ENCODE peak calls at places on chromosomes 7 and 10, in nine cellular contexts. One of them, this sample, is unnamed.

GRCh38 chr10:17101910-17102266 is 27.7 kb downstream of the CUBN start:
- DNase-seq in hepatocyte: no peak
- DNase-seq in CD8-positive, alpha-beta memory T cell: no peak
- DNase-seq in lung: no peak
- DNase-seq in psoas muscle: no peak
- DNase-seq in lower lobe of right lung: no peak
- DNase-seq in spleen: no peak
- DNase-seq in Peyer's patch: no peak
- DNase-seq in stomach: no peak
- DNase-seq in this sample: no peak

GRCh38 chr7:36747251-36747968 is 23.1 kb upstream of the AOAH start:
- DNase-seq in hepatocyte: peak; percentile 51
- DNase-seq in CD8-positive, alpha-beta memory T cell: no peak
- DNase-seq in lung: no peak
- DNase-seq in psoas muscle: no peak
- DNase-seq in lower lobe of right lung: no peak
- DNase-seq in spleen: no peak
- DNase-seq in Peyer's patch: no peak
- DNase-seq in stomach: no peak
- DNase-seq in this sample: no peak

GRCh38 chr7:88200793-88201192 is 19.0 kb downstream of the SRI start:
- DNase-seq in hepatocyte: no peak
- DNase-seq in CD8-positive, alpha-beta memory T cell: no peak
- DNase-seq in lung: no peak
- DNase-seq in psoas muscle: no peak
- DNase-seq in lower lobe of right lung: no peak
- DNase-seq in spleen: no peak
- DNase-seq in Peyer's patch: no peak
- DNase-seq in stomach: no peak
- DNase-seq in this sample: no peak

GRCh38 chr7:4097001-4097609 is 585.0 kb upstream of the FOXK1 start:
- DNase-seq in hepatocyte: no peak
- DNase-seq in CD8-positive, alpha-beta memory T cell: no peak
- DNase-seq in lung: no peak
- DNase-seq in psoas muscle: no peak
- DNase-seq in lower lobe of right lung: no peak
- DNase-seq in spleen: peak; percentile 77
- DNase-seq in Peyer's patch: no peak
- DNase-seq in stomach: no peak
- DNase-seq in this sample: no peak

GRCh38 chr10:27482984-27483956 is 20.8 kb upstream of the RAB18 start:
- DNase-seq in hepatocyte: peak; percentile 38
- DNase-seq in CD8-positive, alpha-beta memory T cell: no peak
- DNase-seq in lung: no peak
- DNase-seq in psoas muscle: no peak
- DNase-seq in lower lobe of right lung: no peak
- DNase-seq in spleen: no peak
- DNase-seq in Peyer's patch: no peak
- DNase-seq in stomach: no peak
- DNase-seq in this sample: no peak

GRCh38 chr7:144391823-144392255 is 11.7 kb downstream of the NOBOX start:
- DNase-seq in hepatocyte: peak; percentile 67
- DNase-seq in CD8-positive, alpha-beta memory T cell: no peak
- DNase-seq in lung: no peak
- DNase-seq in psoas muscle: no peak
- DNase-seq in lower lobe of right lung: no peak
- DNase-seq in spleen: no peak
- DNase-seq in Peyer's patch: no peak
- DNase-seq in stomach: no peak
- DNase-seq in this sample: peak; percentile 35

GRCh38 chr7:30921951-30922401 is 10.3 kb downstream of the AQP1 start:
- DNase-seq in hepatocyte: no peak
- DNase-seq in CD8-positive, alpha-beta memory T cell: peak; percentile 23
- DNase-seq in lung: no peak
- DNase-seq in psoas muscle: peak; percentile 41
- DNase-seq in lower lobe of right lung: peak; percentile 47
- DNase-seq in spleen: peak; percentile 71
- DNase-seq in Peyer's patch: peak; percentile 34
- DNase-seq in stomach: peak; percentile 23
- DNase-seq in this sample: no peak

GRCh38 chr7:80078159-80078731 is 56.4 kb upstream of the GNAI1 start:
- DNase-seq in hepatocyte: no peak
- DNase-seq in CD8-positive, alpha-beta memory T cell: no peak
- DNase-seq in lung: no peak
- DNase-seq in psoas muscle: no peak
- DNase-seq in lower lobe of right lung: no peak
- DNase-seq in spleen: no peak
- DNase-seq in Peyer's patch: no peak
- DNase-seq in stomach: no peak
- DNase-seq in this sample: no peak

GRCh38 chr10:34343764-34344163 is 471.3 kb downstream of the PARD3 start:
- DNase-seq in hepatocyte: no peak
- DNase-seq in CD8-positive, alpha-beta memory T cell: no peak
- DNase-seq in lung: no peak
- DNase-seq in psoas muscle: no peak
- DNase-seq in lower lobe of right lung: no peak
- DNase-seq in spleen: no peak
- DNase-seq in Peyer's patch: no peak
- DNase-seq in stomach: no peak
- DNase-seq in this sample: no peak

GRCh38 chr10:61759751-61760150 is 97.0 kb downstream of the CABCOCO1 start:
- DNase-seq in hepatocyte: no peak
- DNase-seq in CD8-positive, alpha-beta memory T cell: no peak
- DNase-seq in lung: no peak
- DNase-seq in psoas muscle: no peak
- DNase-seq in lower lobe of right lung: no peak
- DNase-seq in spleen: no peak
- DNase-seq in Peyer's patch: no peak
- DNase-seq in stomach: no peak
- DNase-seq in this sample: no peak

GRCh38 chr10:122116331-122116730 is 127.4 kb downstream of the TACC2 start:
- DNase-seq in hepatocyte: peak; percentile 55
- DNase-seq in CD8-positive, alpha-beta memory T cell: no peak
- DNase-seq in lung: no peak
- DNase-seq in psoas muscle: peak; percentile 68
- DNase-seq in lower lobe of right lung: no peak
- DNase-seq in spleen: no peak
- DNase-seq in Peyer's patch: no peak
- DNase-seq in stomach: no peak
- DNase-seq in this sample: no peak

GRCh38 chr10:122117475-122117874 is 128.5 kb downstream of the TACC2 start:
- DNase-seq in hepatocyte: no peak
- DNase-seq in CD8-positive, alpha-beta memory T cell: no peak
- DNase-seq in lung: no peak
- DNase-seq in psoas muscle: no peak
- DNase-seq in lower lobe of right lung: no peak
- DNase-seq in spleen: no peak
- DNase-seq in Peyer's patch: no peak
- DNase-seq in stomach: no peak
- DNase-seq in this sample: no peak

GRCh38 chr10:122114156-122114747 is 125.3 kb downstream of the TACC2 start:
- DNase-seq in hepatocyte: no peak
- DNase-seq in CD8-positive, alpha-beta memory T cell: no peak
- DNase-seq in lung: no peak
- DNase-seq in psoas muscle: peak; percentile 68
- DNase-seq in lower lobe of right lung: no peak
- DNase-seq in spleen: no peak
- DNase-seq in Peyer's patch: no peak
- DNase-seq in stomach: no peak
- DNase-seq in this sample: no peak

GRCh38 chr10:122113161-122113944 is 124.4 kb downstream of the TACC2 start:
- DNase-seq in hepatocyte: peak; percentile 85
- DNase-seq in CD8-positive, alpha-beta memory T cell: no peak
- DNase-seq in lung: peak; percentile 75
- DNase-seq in psoas muscle: peak; percentile 86
- DNase-seq in lower lobe of right lung: peak; percentile 85
- DNase-seq in spleen: peak; percentile 78
- DNase-seq in Peyer's patch: peak; percentile 80
- DNase-seq in stomach: peak; percentile 69
- DNase-seq in this sample: no peak

GRCh38 chr10:122115874-122116273 is 126.9 kb downstream of the TACC2 start:
- DNase-seq in hepatocyte: no peak
- DNase-seq in CD8-positive, alpha-beta memory T cell: no peak
- DNase-seq in lung: no peak
- DNase-seq in psoas muscle: no peak
- DNase-seq in lower lobe of right lung: no peak
- DNase-seq in spleen: no peak
- DNase-seq in Peyer's patch: no peak
- DNase-seq in stomach: no peak
- DNase-seq in this sample: no peak
- H3K4me1 ChIP-seq in hepatocyte: peaks cover 17% of the 10 kb centered on the region
- H3K4me1 ChIP-seq in CD8-positive, alpha-beta memory T cell: no peaks in the 10 kb centered on the region
- H3K4me1 ChIP-seq in lung: peaks cover 16% of the 10 kb centered on the region
- H3K4me1 ChIP-seq in psoas muscle: peaks cover 72% of the 10 kb centered on the region
- H3K4me1 ChIP-seq in lower lobe of right lung: peaks cover 56% of the 10 kb centered on the region
- H3K4me1 ChIP-seq in spleen: no peaks in the 10 kb centered on the region
- H3K4me1 ChIP-seq in Peyer's patch: no peaks in the 10 kb centered on the region
- H3K4me1 ChIP-seq in stomach: peaks cover 58% of the 10 kb centered on the region
- H3K4me1 ChIP-seq in this sample: peaks cover 1% of the 10 kb centered on the region

GRCh38 chr10:102676916-102677315 is 32.6 kb downstream of the TRIM8 start:
- DNase-seq in hepatocyte: no peak
- DNase-seq in CD8-positive, alpha-beta memory T cell: no peak
- DNase-seq in lung: no peak
- DNase-seq in psoas muscle: no peak
- DNase-seq in lower lobe of right lung: no peak
- DNase-seq in spleen: no peak
- DNase-seq in Peyer's patch: peak; percentile 32
- DNase-seq in stomach: no peak
- DNase-seq in this sample: no peak

GRCh38 chr10:102678842-102679289 is 34.6 kb downstream of the TRIM8 start:
- DNase-seq in hepatocyte: peak; percentile 86
- DNase-seq in CD8-positive, alpha-beta memory T cell: no peak
- DNase-seq in lung: peak; percentile 68
- DNase-seq in psoas muscle: peak; percentile 82
- DNase-seq in lower lobe of right lung: peak; percentile 85
- DNase-seq in spleen: peak; percentile 90
- DNase-seq in Peyer's patch: peak; percentile 85
- DNase-seq in stomach: peak; percentile 78
- DNase-seq in this sample: peak; percentile 64

GRCh38 chr10:102675887-102676616 is 31.8 kb downstream of the TRIM8 start:
- DNase-seq in hepatocyte: peak; percentile 61
- DNase-seq in CD8-positive, alpha-beta memory T cell: no peak
- DNase-seq in lung: no peak
- DNase-seq in psoas muscle: no peak
- DNase-seq in lower lobe of right lung: no peak
- DNase-seq in spleen: no peak
- DNase-seq in Peyer's patch: peak; percentile 66
- DNase-seq in stomach: no peak
- DNase-seq in this sample: no peak

GRCh38 chr10:102675151-102675886 is 31.0 kb downstream of the TRIM8 start:
- DNase-seq in hepatocyte: no peak
- DNase-seq in CD8-positive, alpha-beta memory T cell: no peak
- DNase-seq in lung: no peak
- DNase-seq in psoas muscle: no peak
- DNase-seq in lower lobe of right lung: no peak
- DNase-seq in spleen: no peak
- DNase-seq in Peyer's patch: peak; percentile 39
- DNase-seq in stomach: no peak
- DNase-seq in this sample: no peak

GRCh38 chr10:102677736-102678354 is 33.6 kb downstream of the TRIM8 start:
- DNase-seq in hepatocyte: no peak
- DNase-seq in CD8-positive, alpha-beta memory T cell: no peak
- DNase-seq in lung: no peak
- DNase-seq in psoas muscle: no peak
- DNase-seq in lower lobe of right lung: no peak
- DNase-seq in spleen: no peak
- DNase-seq in Peyer's patch: peak; percentile 38
- DNase-seq in stomach: no peak
- DNase-seq in this sample: no peak
- H3K27ac ChIP-seq in hepatocyte: peak overlapping the region; percentile 93
- H3K27ac ChIP-seq in CD8-positive, alpha-beta memory T cell: no peak overlapping the region
- H3K27ac ChIP-seq in lung: no peak overlapping the region
- H3K27ac ChIP-seq in psoas muscle: peak overlapping the region; percentile 2
- H3K27ac ChIP-seq in lower lobe of right lung: peak overlapping the region; percentile 82
- H3K27ac ChIP-seq in spleen: peak overlapping the region; percentile 20
- H3K27ac ChIP-seq in Peyer's patch: no peak overlapping the region
- H3K27ac ChIP-seq in stomach: peak overlapping the region; percentile 77
- H3K27ac ChIP-seq in this sample: no peak overlapping the region

DNA sequence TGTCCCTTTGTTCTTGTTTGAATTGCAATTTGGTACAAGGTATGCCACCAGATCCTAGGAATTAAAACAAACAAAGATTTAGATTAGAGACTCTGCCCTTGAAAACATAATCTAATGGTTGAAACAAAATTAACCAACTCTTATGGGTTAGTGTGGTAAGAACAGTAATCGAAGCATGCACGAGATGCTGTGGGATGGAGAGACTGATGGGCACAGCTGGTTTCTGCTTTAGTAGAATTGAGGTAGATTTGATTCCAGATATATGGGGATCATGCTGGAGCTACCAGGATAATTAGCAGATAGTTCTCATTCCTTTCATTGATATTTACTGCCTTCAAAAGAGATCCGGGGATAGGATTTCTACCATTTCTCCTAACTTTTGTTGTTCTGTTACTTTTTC is 20.4 kb upstream of the SEMA4G start:
- DNase-seq in hepatocyte: no peak
- DNase-seq in CD8-positive, alpha-beta memory T cell: no peak
- DNase-seq in lung: no peak
- DNase-seq in psoas muscle: no peak
- DNase-seq in lower lobe of right lung: no peak
- DNase-seq in spleen: no peak
- DNase-seq in Peyer's patch: no peak
- DNase-seq in stomach: no peak
- DNase-seq in this sample: no peak
- H3K36me3 ChIP-seq in hepatocyte: peaks cover 5% of the 10 kb centered on the region
- H3K36me3 ChIP-seq in CD8-positive, alpha-beta memory T cell: peaks cover 40% of the 10 kb centered on the region
- H3K36me3 ChIP-seq in lung: peaks cover 30% of the 10 kb centered on the region
- H3K36me3 ChIP-seq in psoas muscle: peaks cover 6% of the 10 kb centered on the region
- H3K36me3 ChIP-seq in lower lobe of right lung: peaks cover 100% of the 10 kb centered on the region
- H3K36me3 ChIP-seq in spleen: peaks cover 89% of the 10 kb centered on the region
- H3K36me3 ChIP-seq in Peyer's patch: no peaks in the 10 kb centered on the region
- H3K36me3 ChIP-seq in stomach: peaks cover 100% of the 10 kb centered on the region
- H3K36me3 ChIP-seq in this sample: peaks cover 3% of the 10 kb centered on the region

DNA sequence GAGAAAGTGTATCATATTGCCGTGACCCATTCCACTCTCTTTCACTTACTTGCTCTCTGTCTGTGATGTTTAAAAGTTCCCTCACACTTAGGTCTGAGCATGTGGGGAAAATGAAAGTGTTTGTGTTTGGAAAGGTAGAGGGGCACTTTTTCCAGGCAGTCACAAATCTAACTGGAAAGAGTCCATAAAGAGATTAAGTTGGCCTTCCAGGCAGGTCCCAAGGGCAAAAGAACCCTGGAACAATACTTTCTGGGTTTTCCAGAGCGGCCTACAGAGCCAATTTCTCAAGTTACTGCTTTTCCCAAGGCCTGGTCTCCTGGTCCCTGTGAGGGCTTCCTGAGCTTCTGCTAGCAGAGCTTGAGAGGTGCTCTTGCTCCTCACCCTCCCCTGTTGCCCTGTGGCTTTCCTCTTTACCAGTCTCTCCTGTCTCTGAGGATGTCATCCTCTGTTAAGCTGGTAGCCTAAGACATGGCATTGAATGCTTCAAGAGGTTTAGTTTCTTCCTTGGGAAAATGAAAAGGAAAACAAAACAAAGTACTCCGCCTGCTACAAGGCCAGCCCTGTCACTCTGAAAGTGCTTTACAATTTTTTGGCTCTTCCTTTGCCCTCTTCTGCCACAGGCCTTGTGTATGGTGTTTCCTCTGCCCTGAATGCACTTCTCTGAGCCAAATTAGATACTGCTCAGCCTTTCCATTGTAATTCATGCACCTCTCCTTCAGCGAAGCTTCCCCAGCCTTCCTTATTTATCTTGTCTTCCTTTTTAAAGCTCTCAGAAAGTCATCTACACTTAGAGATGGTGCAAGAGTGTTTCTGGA is 20.1 kb downstream of the TES start:
- DNase-seq in hepatocyte: no peak
- DNase-seq in CD8-positive, alpha-beta memory T cell: no peak
- DNase-seq in lung: no peak
- DNase-seq in psoas muscle: no peak
- DNase-seq in lower lobe of right lung: no peak
- DNase-seq in spleen: no peak
- DNase-seq in Peyer's patch: no peak
- DNase-seq in stomach: no peak
- DNase-seq in this sample: no peak
- H3K4me1 ChIP-seq in hepatocyte: peaks cover 20% of the 10 kb centered on the region
- H3K4me1 ChIP-seq in CD8-positive, alpha-beta memory T cell: peaks cover 78% of the 10 kb centered on the region
- H3K4me1 ChIP-seq in lung: peaks cover 3% of the 10 kb centered on the region
- H3K4me1 ChIP-seq in psoas muscle: peaks cover 18% of the 10 kb centered on the region
- H3K4me1 ChIP-seq in lower lobe of right lung: peaks cover 51% of the 10 kb centered on the region
- H3K4me1 ChIP-seq in spleen: peaks cover 26% of the 10 kb centered on the region
- H3K4me1 ChIP-seq in Peyer's patch: peaks cover 6% of the 10 kb centered on the region
- H3K4me1 ChIP-seq in stomach: peaks cover 78% of the 10 kb centered on the region
- H3K4me1 ChIP-seq in this sample: peaks cover 2% of the 10 kb centered on the region